ENCODE peak calls at places on chromosome 12, in nine cellular contexts. B, T, U, W, S, D, M, Q and O are unnamed samples.
A peak's percentile ranks its signal among the peaks of the same experiment; 100 is the strongest.

GRCh38 chr12:131137836-131138637 is 184.3 kb downstream of the ADGRD1 start:
- DNase-seq in B (no peak), T (no peak), U (no peak), W (no peak), S (no peak), D (peak; percentile 53), M (no peak), Q (peak; percentile 73), O (no peak)

GRCh38 chr12:47881826-47882427 is 22.9 kb downstream of the VDR start:
- DNase-seq in B (peak; percentile 45), T (no peak), U (no peak), W (peak; percentile 66), S (no peak), D (no peak), M (peak; percentile 97), Q (no peak), O (no peak)

GRCh38 chr12:75747572-75747995 is 236.2 kb upstream of the KRR1 start:
- DNase-seq in B (no peak), T (no peak), U (no peak), W (no peak), S (no peak), D (no peak), M (peak; percentile 92), Q (no peak), O (no peak)

GRCh38 chr12:58487280-58488141 is 432.8 kb downstream of the LRIG3 start:
- DNase-seq in B (no peak), T (no peak), U (no peak), W (no peak), S (no peak), D (no peak), M (peak; percentile 53), Q (no peak), O (no peak)

GRCh38 chr12:114628199-114628598 is 55.8 kb downstream of the TBX3 start:
- DNase-seq in B (no peak), T (no peak), U (no peak), W (no peak), S (no peak), D (no peak), M (no peak), Q (no peak), O (no peak)

GRCh38 chr12:5022465-5023061 is 21.1 kb upstream of the KCNA5 start:
- DNase-seq in B (no peak), T (peak; percentile 29), U (peak; percentile 80), W (peak; percentile 66), S (peak; percentile 47), D (peak; percentile 59), M (peak; percentile 36), Q (peak; percentile 66), O (no peak)

GRCh38 chr12:62481843-62482540 is 15.4 kb downstream of the MON2 start:
- DNase-seq in B (no peak), T (no peak), U (no peak), W (no peak), S (no peak), D (no peak), M (no peak), Q (no peak), O (no peak)

GRCh38 chr12:25615119-25615518 is 62.0 kb upstream of the LMNTD1 start:
- DNase-seq in B (no peak), T (no peak), U (no peak), W (no peak), S (no peak), D (no peak), M (peak; percentile 97), Q (no peak), O (no peak)

GRCh38 chr12:89951694-89952060 is 243.0 kb upstream of the ATP2B1 start:
- DNase-seq in B (no peak), T (no peak), U (no peak), W (no peak), S (no peak), D (no peak), M (no peak), Q (no peak), O (no peak)

GRCh38 chr12:39461059-39461458 is 18.1 kb upstream of the KIF21A start:
- DNase-seq in B (no peak), T (no peak), U (no peak), W (no peak), S (no peak), D (no peak), M (no peak), Q (no peak), O (no peak)

GRCh38 chr12:121989266-121989950 is 32.3 kb upstream of the BCL7A start:
- DNase-seq in B (no peak), T (no peak), U (no peak), W (no peak), S (no peak), D (no peak), M (no peak), Q (no peak), O (no peak)
- TF ChIP-seq CTCF in B (no peak), T (no peak), U (no peak), W (no peak), S (no peak), D (no peak), M (no peak), Q (no peak), O (no peak)

DNA sequence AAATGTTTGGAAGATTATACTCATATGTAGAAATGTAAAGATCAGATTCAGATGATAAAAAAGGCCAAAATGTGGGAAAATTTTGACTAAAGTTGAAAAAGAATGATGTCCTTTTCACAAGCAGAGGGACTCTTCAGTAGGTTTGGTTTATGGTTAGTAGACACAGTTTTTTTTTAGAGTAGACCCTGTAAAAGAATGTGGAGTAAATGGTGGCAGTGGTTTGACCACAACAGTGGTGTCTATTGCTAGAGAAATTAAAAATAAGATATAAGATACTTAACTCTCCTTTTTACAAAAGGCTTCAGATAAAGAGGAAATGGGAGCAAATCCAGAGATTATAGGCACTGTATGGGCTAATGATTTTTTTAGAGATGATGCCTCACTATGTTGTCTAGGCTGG is 21.8 kb downstream of the RAP1B start:
- DNase-seq in B (no peak), T (no peak), U (no peak), W (no peak), S (no peak), D (no peak), M (no peak), Q (no peak), O (no peak)
- H3K4me1 ChIP-seq in B (peaks cover 1% of the 10 kb centered on the region), T (no peaks in the 10 kb centered on the region), U (no peaks in the 10 kb centered on the region), W (peaks cover 43% of the 10 kb centered on the region), S (peaks cover 79% of the 10 kb centered on the region), D (peaks cover 9% of the 10 kb centered on the region), M (peaks cover 9% of the 10 kb centered on the region), Q (peaks cover 22% of the 10 kb centered on the region), O (peaks cover 56% of the 10 kb centered on the region)

GRCh38 chr12:115898670-115899069 is 378.8 kb downstream of the MED13L start:
- DNase-seq in B (no peak), T (no peak), U (no peak), W (no peak), S (no peak), D (no peak), M (no peak), Q (no peak), O (no peak)
- TF ChIP-seq CTCF in B (no peak), T (peak; percentile 47), U (no peak), W (no peak), S (no peak), D (no peak), M (no peak), Q (peak; percentile 11), O (no peak)

GRCh38 chr12:2332947-2333346 is 280.2 kb downstream of the CACNA1C start:
- DNase-seq in B (no peak), T (peak; percentile 34), U (no peak), W (no peak), S (no peak), D (peak; percentile 63), M (peak; percentile 61), Q (no peak), O (no peak)

GRCh38 chr12:2335109-2335508 is 282.3 kb downstream of the CACNA1C start:
- DNase-seq in B (no peak), T (no peak), U (no peak), W (no peak), S (no peak), D (no peak), M (no peak), Q (no peak), O (no peak)

GRCh38 chr12:2332266-2332665 is 279.5 kb downstream of the CACNA1C start:
- DNase-seq in B (no peak), T (no peak), U (no peak), W (no peak), S (no peak), D (no peak), M (peak; percentile 76), Q (no peak), O (no peak)

GRCh38 chr12:2334291-2335088 is 281.7 kb downstream of the CACNA1C start:
- DNase-seq in B (no peak), T (no peak), U (no peak), W (no peak), S (no peak), D (no peak), M (no peak), Q (no peak), O (no peak)

GRCh38 chr12:2333516-2333915 is 280.7 kb downstream of the CACNA1C start:
- DNase-seq in B (no peak), T (no peak), U (no peak), W (no peak), S (no peak), D (no peak), M (no peak), Q (no peak), O (no peak)
- H3K4me1 ChIP-seq in B (peaks cover 5% of the 10 kb centered on the region), T (peaks cover 41% of the 10 kb centered on the region), U (no peaks in the 10 kb centered on the region), W (peaks cover 35% of the 10 kb centered on the region), S (peaks cover 81% of the 10 kb centered on the region), D (peaks cover 7% of the 10 kb centered on the region), M (peaks cover 34% of the 10 kb centered on the region), Q (no peaks in the 10 kb centered on the region), O (peaks cover 53% of the 10 kb centered on the region)

GRCh38 chr12:6647083-6647604 is at the start of gene ACRBP:
- DNase-seq in B (peak; percentile 64), T (no peak), U (peak; percentile 89), W (peak; percentile 90), S (peak; percentile 87), D (peak; percentile 85), M (peak; percentile 14), Q (no peak), O (no peak)

GRCh38 chr12:6643569-6644256 is 3.5 kb downstream of the ACRBP start:
- DNase-seq in B (no peak), T (no peak), U (no peak), W (no peak), S (peak; percentile 29), D (no peak), M (no peak), Q (no peak), O (no peak)

GRCh38 chr12:6644257-6644596 is 3.0 kb downstream of the ACRBP start:
- DNase-seq in B (no peak), T (no peak), U (no peak), W (no peak), S (no peak), D (no peak), M (no peak), Q (no peak), O (no peak)

GRCh38 chr12:6646276-6647082 is 753 bp downstream of the ACRBP start:
- DNase-seq in B (no peak), T (no peak), U (peak; percentile 66), W (no peak), S (no peak), D (no peak), M (no peak), Q (no peak), O (no peak)

GRCh38 chr12:6644903-6645302 is 2.3 kb downstream of the ACRBP start:
- DNase-seq in B (no peak), T (no peak), U (peak; percentile 66), W (no peak), S (peak; percentile 37), D (no peak), M (no peak), Q (no peak), O (no peak)
- TF ChIP-seq CTCF in B (no peak), T (no peak), U (peak; percentile 54), W (peak; percentile 7), S (no peak), D (no peak), M (peak; percentile 15), Q (no peak), O (no peak)

GRCh38 chr12:116273813-116274551 is 3.5 kb downstream of the MED13L start:
- DNase-seq in B (no peak), T (no peak), U (no peak), W (no peak), S (no peak), D (no peak), M (no peak), Q (no peak), O (no peak)
- H3K4me1 ChIP-seq in B (peaks cover 4% of the 10 kb centered on the region), T (peaks cover 44% of the 10 kb centered on the region), U (peaks cover 23% of the 10 kb centered on the region), W (peaks cover 47% of the 10 kb centered on the region), S (peaks cover 45% of the 10 kb centered on the region), D (peaks cover 6% of the 10 kb centered on the region), M (no peaks in the 10 kb centered on the region), Q (peaks cover 49% of the 10 kb centered on the region), O (peaks cover 58% of the 10 kb centered on the region)